ENCODE peak calls at places on chromosomes 11 and 22, in five cellular contexts. One of them, this sample, is unnamed. For H3K4me1, the result is how much of the 10 kb centered on the place peaks cover.

GRCh38 chr11:77062924-77063323 is 3.8 kb upstream of the CAPN5 start:
- DNase-seq in Peyer's patch: no peak
- DNase-seq in heart left ventricle: no peak
- DNase-seq in body of pancreas: no peak
- DNase-seq in K562: no peak
- DNase-seq in this sample: no peak

GRCh38 chr11:79503028-79503427 is 62.2 kb upstream of the TENM4 start:
- DNase-seq in Peyer's patch: no peak
- DNase-seq in heart left ventricle: peak
- DNase-seq in body of pancreas: no peak
- DNase-seq in K562: no peak
- DNase-seq in this sample: no peak

GRCh38 chr11:123180166-123180565 is 14.9 kb downstream of the CLMP start:
- DNase-seq in Peyer's patch: no peak
- DNase-seq in heart left ventricle: no peak
- DNase-seq in body of pancreas: no peak
- DNase-seq in K562: no peak
- DNase-seq in this sample: no peak

GRCh38 chr11:73376803-73377629 is 817 bp downstream of the RELT start:
- DNase-seq in Peyer's patch: peak
- DNase-seq in heart left ventricle: peak
- DNase-seq in body of pancreas: peak
- DNase-seq in K562: peak
- DNase-seq in this sample: peak

GRCh38 chr11:33248416-33248957 is 8.7 kb upstream of the HIPK3 start:
- DNase-seq in Peyer's patch: peak
- DNase-seq in heart left ventricle: no peak
- DNase-seq in body of pancreas: no peak
- DNase-seq in K562: no peak
- DNase-seq in this sample: no peak

GRCh38 chr11:64538501-64538951 is 52.5 kb upstream of the SLC22A12 start:
- DNase-seq in Peyer's patch: peak
- DNase-seq in heart left ventricle: no peak
- DNase-seq in body of pancreas: no peak
- DNase-seq in K562: no peak
- DNase-seq in this sample: no peak

GRCh38 chr22:24486501-24486921 is 8.6 kb upstream of the UPB1 start:
- DNase-seq in Peyer's patch: no peak
- DNase-seq in heart left ventricle: no peak
- DNase-seq in body of pancreas: no peak
- DNase-seq in K562: no peak
- DNase-seq in this sample: no peak

GRCh38 chr22:47297261-47298016 is 535.0 kb downstream of the TBC1D22A start:
- DNase-seq in Peyer's patch: no peak
- DNase-seq in heart left ventricle: no peak
- DNase-seq in body of pancreas: no peak
- DNase-seq in K562: no peak
- DNase-seq in this sample: no peak

GRCh38 chr11:72685560-72686480 is 11.6 kb upstream of the PDE2A start:
- DNase-seq in Peyer's patch: no peak
- DNase-seq in heart left ventricle: no peak
- DNase-seq in body of pancreas: no peak
- DNase-seq in K562: no peak
- DNase-seq in this sample: peak

GRCh38 chr11:130476922-130477491 is 28.6 kb downstream of the ADAMTS15 start:
- DNase-seq in Peyer's patch: no peak
- DNase-seq in heart left ventricle: no peak
- DNase-seq in body of pancreas: no peak
- DNase-seq in K562: no peak
- DNase-seq in this sample: no peak

GRCh38 chr11:114262681-114263509 is 33.3 kb upstream of the NNMT start:
- DNase-seq in Peyer's patch: peak
- DNase-seq in heart left ventricle: no peak
- DNase-seq in body of pancreas: peak
- DNase-seq in K562: peak
- DNase-seq in this sample: no peak

GRCh38 chr11:77149716-77150392 is 21.8 kb downstream of the MYO7A start:
- DNase-seq in Peyer's patch: no peak
- DNase-seq in heart left ventricle: no peak
- DNase-seq in body of pancreas: no peak
- DNase-seq in K562: no peak
- DNase-seq in this sample: no peak

GRCh38 chr11:66310324-66310723 is 6.5 kb downstream of the CD248 start:
- DNase-seq in Peyer's patch: no peak
- DNase-seq in heart left ventricle: no peak
- DNase-seq in body of pancreas: no peak
- DNase-seq in K562: no peak
- DNase-seq in this sample: no peak

GRCh38 chr11:116687458-116688201 is 85.2 kb downstream of the BUD13 start:
- DNase-seq in Peyer's patch: peak
- DNase-seq in heart left ventricle: no peak
- DNase-seq in body of pancreas: no peak
- DNase-seq in K562: no peak
- DNase-seq in this sample: no peak

GRCh38 chr22:39662677-39663034 is 92.1 kb downstream of the CACNA1I start:
- DNase-seq in Peyer's patch: no peak
- DNase-seq in heart left ventricle: no peak
- DNase-seq in body of pancreas: no peak
- DNase-seq in K562: no peak
- DNase-seq in this sample: no peak

DNA sequence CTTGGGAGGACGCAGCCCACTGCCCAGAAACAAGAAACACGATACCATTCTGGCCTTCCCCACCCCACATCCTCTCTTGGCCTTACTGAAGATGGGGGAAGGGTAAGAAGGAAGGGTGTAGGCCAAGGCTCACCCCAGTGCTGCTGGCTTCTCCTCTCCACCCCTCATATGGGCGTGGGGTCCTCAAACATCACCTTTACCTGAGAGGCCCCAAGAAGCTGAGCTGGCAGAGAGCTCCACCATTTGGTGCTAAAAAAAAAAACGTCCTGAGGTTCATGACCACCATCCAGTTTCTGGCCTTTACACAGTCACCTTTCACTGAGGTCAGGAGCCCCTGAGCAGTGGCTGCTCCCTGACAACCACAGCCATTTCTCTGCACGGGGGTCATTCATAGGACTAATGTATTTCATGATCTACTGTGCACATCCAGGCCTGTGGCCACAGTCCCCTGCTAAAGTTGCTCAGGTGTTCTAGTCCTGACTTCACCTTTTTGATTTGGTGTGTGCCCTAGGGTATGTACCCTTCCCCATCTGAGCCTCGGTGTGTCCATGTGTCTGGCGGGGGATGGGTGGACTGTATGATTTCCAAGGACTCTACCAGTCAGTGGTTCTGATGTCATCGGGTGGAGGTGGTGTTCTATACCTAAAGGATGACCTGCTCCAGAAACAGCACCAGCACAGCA is 15.1 kb downstream of the RHOG start:
- DNase-seq in Peyer's patch: no peak
- DNase-seq in heart left ventricle: no peak
- DNase-seq in body of pancreas: no peak
- DNase-seq in K562: no peak
- DNase-seq in this sample: no peak
- TF ChIP-seq POLR2A in Peyer's patch: no peak
- TF ChIP-seq POLR2A in heart left ventricle: no peak
- TF ChIP-seq POLR2A in body of pancreas: no peak
- TF ChIP-seq POLR2A in K562: peak
- TF ChIP-seq POLR2A in this sample: no peak

DNA sequence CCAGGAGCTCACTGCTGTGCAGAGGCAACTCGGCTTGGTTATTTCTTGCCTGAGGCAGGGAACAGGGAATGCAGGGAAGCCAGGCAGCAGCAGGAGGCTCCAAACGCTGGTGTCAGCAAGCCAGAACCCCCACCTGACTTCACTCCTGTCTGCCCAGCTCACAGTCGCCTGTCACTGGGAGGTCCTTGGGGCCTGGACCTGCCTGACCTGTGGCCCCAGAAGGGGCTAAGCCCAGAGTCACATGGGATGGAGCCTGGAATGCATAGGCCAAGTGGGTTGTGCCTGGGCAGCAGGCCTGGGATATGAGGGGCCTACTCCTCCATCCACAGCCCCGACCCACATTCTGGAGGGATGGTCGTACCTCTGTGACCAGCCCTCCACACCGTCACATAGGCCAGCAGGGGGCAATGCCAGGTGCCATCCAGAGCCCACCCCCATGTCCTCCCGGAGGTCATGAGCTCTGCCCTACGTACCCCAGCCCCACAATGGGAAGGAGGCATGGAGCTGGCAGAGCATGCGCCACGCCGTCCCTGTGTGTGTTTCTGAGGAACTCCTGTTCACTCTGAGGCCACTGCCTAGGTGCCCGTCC is 5.2 kb downstream of the RASSF7 start:
- DNase-seq in Peyer's patch: no peak
- DNase-seq in heart left ventricle: no peak
- DNase-seq in body of pancreas: no peak
- DNase-seq in K562: no peak
- DNase-seq in this sample: no peak
- H3K4me1 ChIP-seq in Peyer's patch: under half
- H3K4me1 ChIP-seq in heart left ventricle: under half
- H3K4me1 ChIP-seq in body of pancreas: under half
- H3K4me1 ChIP-seq in K562: under half
- H3K4me1 ChIP-seq in this sample: under half

GRCh38 chr11:88301478-88302140 is 35.9 kb downstream of the CTSC start:
- DNase-seq in Peyer's patch: no peak
- DNase-seq in heart left ventricle: no peak
- DNase-seq in body of pancreas: no peak
- DNase-seq in K562: no peak
- DNase-seq in this sample: no peak

GRCh38 chr11:88300888-88301477 is 36.6 kb downstream of the CTSC start:
- DNase-seq in Peyer's patch: no peak
- DNase-seq in heart left ventricle: no peak
- DNase-seq in body of pancreas: no peak
- DNase-seq in K562: no peak
- DNase-seq in this sample: no peak

GRCh38 chr11:88304352-88304751 is 33.2 kb downstream of the CTSC start:
- DNase-seq in Peyer's patch: no peak
- DNase-seq in heart left ventricle: no peak
- DNase-seq in body of pancreas: no peak
- DNase-seq in K562: no peak
- DNase-seq in this sample: no peak

GRCh38 chr11:88305430-88305829 is 32.1 kb downstream of the CTSC start:
- DNase-seq in Peyer's patch: no peak
- DNase-seq in heart left ventricle: no peak
- DNase-seq in body of pancreas: no peak
- DNase-seq in K562: no peak
- DNase-seq in this sample: no peak

GRCh38 chr11:88303037-88303436 is 34.5 kb downstream of the CTSC start:
- DNase-seq in Peyer's patch: no peak
- DNase-seq in heart left ventricle: no peak
- DNase-seq in body of pancreas: no peak
- DNase-seq in K562: no peak
- DNase-seq in this sample: no peak
- H3K27ac ChIP-seq in Peyer's patch: no peak
- H3K27ac ChIP-seq in heart left ventricle: no peak
- H3K27ac ChIP-seq in body of pancreas: no peak
- H3K27ac ChIP-seq in K562: no peak
- H3K27ac ChIP-seq in this sample: no peak

DNA sequence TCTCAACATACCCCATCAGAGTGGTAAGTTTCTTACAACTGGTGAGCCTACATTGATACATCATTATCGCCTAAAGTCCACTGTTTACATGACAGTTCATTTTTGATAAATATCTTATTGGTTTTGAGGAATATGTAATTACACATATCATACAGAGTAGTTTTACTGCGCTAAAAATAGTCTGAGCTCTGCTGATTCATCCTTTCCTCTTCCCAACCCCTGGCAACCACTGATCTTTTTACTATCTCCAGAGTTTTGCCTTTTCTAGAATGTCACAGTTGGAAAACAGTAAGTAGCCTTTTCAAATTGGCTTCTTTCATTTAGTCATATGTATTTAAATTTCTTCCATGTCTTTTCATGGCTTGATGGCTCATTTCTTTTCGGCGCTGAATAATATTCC is 112.8 kb downstream of the LARGE1 start:
- DNase-seq in Peyer's patch: no peak
- DNase-seq in heart left ventricle: no peak
- DNase-seq in body of pancreas: no peak
- DNase-seq in K562: no peak
- DNase-seq in this sample: no peak
- TF ChIP-seq POLR2A in Peyer's patch: no peak
- TF ChIP-seq POLR2A in heart left ventricle: no peak
- TF ChIP-seq POLR2A in body of pancreas: no peak
- TF ChIP-seq POLR2A in K562: no peak
- TF ChIP-seq POLR2A in this sample: no peak

DNA sequence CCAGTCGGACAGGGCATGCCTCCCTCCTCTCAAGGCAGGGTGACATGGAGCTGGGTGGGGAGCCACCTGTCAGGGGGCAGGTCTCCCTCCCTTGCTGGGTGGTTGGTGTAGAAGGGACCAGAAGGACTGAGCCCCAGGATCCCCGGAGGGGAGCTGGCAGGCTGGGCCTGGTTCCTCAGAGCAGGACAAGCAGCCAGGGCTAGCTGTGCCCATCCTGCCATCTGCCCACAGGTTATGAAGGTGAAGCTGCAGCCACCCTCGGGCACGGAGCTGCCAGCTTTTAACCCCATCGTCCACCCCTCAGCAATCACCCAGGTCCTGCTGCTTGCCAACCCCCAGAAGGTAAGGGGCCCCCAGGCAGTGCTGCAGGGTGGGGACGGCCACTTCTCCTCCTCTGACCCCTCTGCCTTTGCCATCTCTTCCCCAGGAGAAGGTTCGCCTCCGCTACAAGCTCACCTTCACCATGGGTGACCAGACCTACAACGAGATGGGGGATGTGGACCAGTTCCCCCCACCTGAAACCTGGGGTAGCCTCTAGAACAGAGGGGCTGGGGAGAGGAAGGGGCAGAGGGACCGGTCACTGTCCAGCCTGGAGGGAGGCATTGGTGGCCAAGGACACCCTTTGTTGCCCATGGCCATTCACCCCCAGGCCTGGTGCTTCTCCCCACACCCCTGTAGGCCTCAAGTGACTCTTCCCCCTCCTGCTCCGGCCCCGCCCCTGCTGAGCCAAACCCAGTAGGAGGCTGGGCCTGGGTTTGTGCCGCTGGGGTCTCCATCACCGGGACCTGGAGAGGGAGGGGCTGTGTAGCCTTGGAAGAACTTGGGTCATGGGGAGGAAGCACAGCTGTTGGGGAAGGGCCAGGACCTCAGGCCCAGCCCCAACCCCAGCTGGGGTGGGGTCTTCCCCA is 7.0 kb upstream of the SH3BP1 start:
- DNase-seq in Peyer's patch: no peak
- DNase-seq in heart left ventricle: no peak
- DNase-seq in body of pancreas: no peak
- DNase-seq in K562: peak
- DNase-seq in this sample: no peak
- H3K4me1 ChIP-seq in Peyer's patch: under half
- H3K4me1 ChIP-seq in heart left ventricle: half or more
- H3K4me1 ChIP-seq in body of pancreas: under half
- H3K4me1 ChIP-seq in K562: under half
- H3K4me1 ChIP-seq in this sample: under half

GRCh38 chr11:75733346-75734107 is 15.9 kb downstream of the MOGAT2 start:
- DNase-seq in Peyer's patch: peak
- DNase-seq in heart left ventricle: peak
- DNase-seq in body of pancreas: no peak
- DNase-seq in K562: no peak
- DNase-seq in this sample: peak
- H3K27ac ChIP-seq in Peyer's patch: peak
- H3K27ac ChIP-seq in heart left ventricle: peak
- H3K27ac ChIP-seq in body of pancreas: no peak
- H3K27ac ChIP-seq in K562: no peak
- H3K27ac ChIP-seq in this sample: no peak